ENCODE peak calls at places on chromosomes 3 and 15, in ten cellular contexts. One of them, this sample, is unnamed.
A peak's percentile ranks its signal among the peaks of the same experiment; 100 is the strongest.

GRCh38 chr3:15638891-15639262 is 37.3 kb downstream of the BTD start:
- DNase-seq in transverse colon: no peak
- DNase-seq in GM12878: peak; percentile 57
- DNase-seq in HCT116: no peak
- DNase-seq in breast epithelium: no peak
- DNase-seq in upper lobe of left lung: no peak
- DNase-seq in sigmoid colon: no peak
- DNase-seq in spleen: no peak
- DNase-seq in K562: no peak
- DNase-seq in H1: no peak
- DNase-seq in this sample: no peak

GRCh38 chr3:17176757-17177156 is 292.0 kb downstream of the PLCL2 start:
- DNase-seq in spleen: no peak
- DNase-seq in K562: peak; percentile 19
- DNase-seq in GM12878: no peak
- DNase-seq in upper lobe of left lung: no peak
- DNase-seq in breast epithelium: no peak
- DNase-seq in H1: no peak
- DNase-seq in transverse colon: no peak
- DNase-seq in sigmoid colon: no peak
- DNase-seq in HCT116: no peak
- DNase-seq in this sample: no peak

GRCh38 chr3:13688034-13688433 is 139.1 kb downstream of the FBLN2 start:
- DNase-seq in GM12878: no peak
- DNase-seq in spleen: no peak
- DNase-seq in transverse colon: no peak
- DNase-seq in upper lobe of left lung: no peak
- DNase-seq in HCT116: no peak
- DNase-seq in K562: no peak
- DNase-seq in sigmoid colon: no peak
- DNase-seq in breast epithelium: no peak
- DNase-seq in H1: no peak
- DNase-seq in this sample: no peak

GRCh38 chr3:99925584-99925983 is 107.9 kb downstream of the CMSS1 start:
- DNase-seq in GM12878: no peak
- DNase-seq in spleen: no peak
- DNase-seq in HCT116: no peak
- DNase-seq in K562: no peak
- DNase-seq in upper lobe of left lung: peak; percentile 89
- DNase-seq in sigmoid colon: peak; percentile 79
- DNase-seq in H1: no peak
- DNase-seq in breast epithelium: no peak
- DNase-seq in transverse colon: peak; percentile 31
- DNase-seq in this sample: peak; percentile 22

GRCh38 chr15:98401029-98401428 is 247.3 kb upstream of the IGF1R start:
- DNase-seq in spleen: no peak
- DNase-seq in HCT116: no peak
- DNase-seq in upper lobe of left lung: no peak
- DNase-seq in transverse colon: no peak
- DNase-seq in H1: no peak
- DNase-seq in K562: no peak
- DNase-seq in sigmoid colon: peak; percentile 80
- DNase-seq in breast epithelium: no peak
- DNase-seq in GM12878: no peak
- DNase-seq in this sample: no peak

GRCh38 chr15:91787198-91787597 is 66.3 kb upstream of the SLCO3A1 start:
- DNase-seq in HCT116: no peak
- DNase-seq in sigmoid colon: no peak
- DNase-seq in upper lobe of left lung: no peak
- DNase-seq in K562: no peak
- DNase-seq in spleen: no peak
- DNase-seq in GM12878: no peak
- DNase-seq in breast epithelium: no peak
- DNase-seq in H1: no peak
- DNase-seq in transverse colon: no peak
- DNase-seq in this sample: no peak

GRCh38 chr15:49904296-49904695 is 214.7 kb downstream of the ATP8B4 start:
- DNase-seq in H1: no peak
- DNase-seq in GM12878: no peak
- DNase-seq in sigmoid colon: no peak
- DNase-seq in spleen: no peak
- DNase-seq in breast epithelium: no peak
- DNase-seq in upper lobe of left lung: no peak
- DNase-seq in transverse colon: no peak
- DNase-seq in HCT116: no peak
- DNase-seq in K562: no peak
- DNase-seq in this sample: no peak

GRCh38 chr3:28151608-28152228 is 89.7 kb upstream of the CMC1 start:
- DNase-seq in H1: no peak
- DNase-seq in transverse colon: no peak
- DNase-seq in upper lobe of left lung: no peak
- DNase-seq in breast epithelium: no peak
- DNase-seq in sigmoid colon: no peak
- DNase-seq in HCT116: no peak
- DNase-seq in K562: no peak
- DNase-seq in spleen: no peak
- DNase-seq in GM12878: peak; percentile 33
- DNase-seq in this sample: no peak

GRCh38 chr3:62559831-62560445 is 186.6 kb upstream of the FEZF2 start:
- DNase-seq in sigmoid colon: no peak
- DNase-seq in spleen: no peak
- DNase-seq in HCT116: peak; percentile 10
- DNase-seq in breast epithelium: no peak
- DNase-seq in transverse colon: no peak
- DNase-seq in H1: no peak
- DNase-seq in K562: no peak
- DNase-seq in upper lobe of left lung: no peak
- DNase-seq in GM12878: no peak
- DNase-seq in this sample: no peak

GRCh38 chr3:114207768-114208167 is 28.9 kb upstream of the DRD3 start:
- DNase-seq in transverse colon: no peak
- DNase-seq in upper lobe of left lung: no peak
- DNase-seq in spleen: no peak
- DNase-seq in breast epithelium: no peak
- DNase-seq in K562: no peak
- DNase-seq in H1: no peak
- DNase-seq in GM12878: peak; percentile 25
- DNase-seq in sigmoid colon: no peak
- DNase-seq in HCT116: no peak
- DNase-seq in this sample: no peak

GRCh38 chr15:69607101-69607500 is 154.5 kb downstream of the RPLP1 start:
- DNase-seq in K562: no peak
- DNase-seq in upper lobe of left lung: peak; percentile 50
- DNase-seq in GM12878: no peak
- DNase-seq in H1: no peak
- DNase-seq in sigmoid colon: no peak
- DNase-seq in transverse colon: no peak
- DNase-seq in HCT116: no peak
- DNase-seq in spleen: no peak
- DNase-seq in breast epithelium: no peak
- DNase-seq in this sample: no peak

GRCh38 chr15:69602921-69603320 is 150.3 kb downstream of the RPLP1 start:
- DNase-seq in upper lobe of left lung: peak; percentile 12
- DNase-seq in breast epithelium: no peak
- DNase-seq in H1: no peak
- DNase-seq in GM12878: no peak
- DNase-seq in sigmoid colon: no peak
- DNase-seq in spleen: no peak
- DNase-seq in HCT116: no peak
- DNase-seq in K562: no peak
- DNase-seq in transverse colon: no peak
- DNase-seq in this sample: no peak

GRCh38 chr15:69602095-69602494 is 149.5 kb downstream of the RPLP1 start:
- DNase-seq in K562: no peak
- DNase-seq in transverse colon: no peak
- DNase-seq in GM12878: no peak
- DNase-seq in H1: no peak
- DNase-seq in sigmoid colon: no peak
- DNase-seq in spleen: no peak
- DNase-seq in breast epithelium: no peak
- DNase-seq in HCT116: no peak
- DNase-seq in upper lobe of left lung: peak; percentile 15
- DNase-seq in this sample: no peak

GRCh38 chr15:69603369-69604049 is 150.9 kb downstream of the RPLP1 start:
- DNase-seq in upper lobe of left lung: peak; percentile 2
- DNase-seq in spleen: no peak
- DNase-seq in H1: no peak
- DNase-seq in transverse colon: no peak
- DNase-seq in HCT116: no peak
- DNase-seq in K562: no peak
- DNase-seq in sigmoid colon: no peak
- DNase-seq in GM12878: no peak
- DNase-seq in breast epithelium: no peak
- DNase-seq in this sample: no peak

DNA sequence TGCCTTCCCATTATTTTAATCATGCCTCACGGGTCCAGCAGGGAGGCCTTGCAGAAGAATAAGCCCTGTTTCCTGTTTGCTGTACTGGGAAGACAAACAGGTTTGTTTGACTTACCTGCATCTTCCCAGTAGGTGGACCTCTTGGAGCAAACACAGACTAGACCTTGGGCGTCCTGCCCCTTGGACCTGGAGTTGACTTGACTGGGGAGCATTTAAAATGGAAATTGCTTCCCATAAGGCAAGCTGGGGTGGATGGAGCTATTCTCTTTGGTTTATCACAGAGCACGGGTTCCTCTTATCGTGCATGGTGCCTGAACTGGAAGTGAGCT is 151.4 kb downstream of the RPLP1 start:
- DNase-seq in spleen: no peak
- DNase-seq in breast epithelium: no peak
- DNase-seq in K562: no peak
- DNase-seq in upper lobe of left lung: peak; percentile 21
- DNase-seq in transverse colon: peak; percentile 44
- DNase-seq in sigmoid colon: no peak
- DNase-seq in H1: no peak
- DNase-seq in GM12878: no peak
- DNase-seq in HCT116: peak; percentile 26
- DNase-seq in this sample: peak; percentile 77
- TF ChIP-seq POLR2AphosphoS5 in spleen: no peak
- TF ChIP-seq POLR2AphosphoS5 in breast epithelium: no peak
- TF ChIP-seq POLR2AphosphoS5 in K562: no peak
- TF ChIP-seq POLR2AphosphoS5 in upper lobe of left lung: no peak
- TF ChIP-seq POLR2AphosphoS5 in transverse colon: no peak
- TF ChIP-seq POLR2AphosphoS5 in sigmoid colon: no peak
- TF ChIP-seq POLR2AphosphoS5 in H1: no peak
- TF ChIP-seq POLR2AphosphoS5 in GM12878: no peak
- TF ChIP-seq POLR2AphosphoS5 in HCT116: no peak
- TF ChIP-seq POLR2AphosphoS5 in this sample: peak; percentile 90

GRCh38 chr3:170117134-170117533 is 64.4 kb downstream of the PHC3 start:
- DNase-seq in sigmoid colon: no peak
- DNase-seq in GM12878: no peak
- DNase-seq in HCT116: no peak
- DNase-seq in K562: no peak
- DNase-seq in spleen: no peak
- DNase-seq in upper lobe of left lung: no peak
- DNase-seq in H1: no peak
- DNase-seq in breast epithelium: no peak
- DNase-seq in transverse colon: no peak
- DNase-seq in this sample: no peak
- TF ChIP-seq CTCF in sigmoid colon: no peak
- TF ChIP-seq CTCF in GM12878: no peak
- TF ChIP-seq CTCF in HCT116: peak; percentile 51
- TF ChIP-seq CTCF in K562: no peak
- TF ChIP-seq CTCF in spleen: no peak
- TF ChIP-seq CTCF in upper lobe of left lung: no peak
- TF ChIP-seq CTCF in H1: peak; percentile 43
- TF ChIP-seq CTCF in breast epithelium: no peak
- TF ChIP-seq CTCF in transverse colon: no peak
- TF ChIP-seq CTCF in this sample: no peak

GRCh38 chr3:49466047-49466446 is 4.0 kb upstream of the DAG1 start:
- DNase-seq in spleen: no peak
- DNase-seq in transverse colon: no peak
- DNase-seq in upper lobe of left lung: no peak
- DNase-seq in HCT116: no peak
- DNase-seq in GM12878: no peak
- DNase-seq in breast epithelium: no peak
- DNase-seq in sigmoid colon: no peak
- DNase-seq in H1: no peak
- DNase-seq in K562: no peak
- DNase-seq in this sample: no peak

GRCh38 chr3:49471856-49472495 is 1.9 kb downstream of the DAG1 start:
- DNase-seq in breast epithelium: no peak
- DNase-seq in GM12878: no peak
- DNase-seq in K562: peak; percentile 54
- DNase-seq in spleen: no peak
- DNase-seq in sigmoid colon: no peak
- DNase-seq in upper lobe of left lung: no peak
- DNase-seq in transverse colon: no peak
- DNase-seq in H1: no peak
- DNase-seq in HCT116: no peak
- DNase-seq in this sample: no peak

GRCh38 chr3:49470714-49471420 is 800 bp downstream of the DAG1 start:
- DNase-seq in K562: no peak
- DNase-seq in upper lobe of left lung: no peak
- DNase-seq in GM12878: no peak
- DNase-seq in spleen: no peak
- DNase-seq in H1: no peak
- DNase-seq in HCT116: no peak
- DNase-seq in transverse colon: no peak
- DNase-seq in breast epithelium: no peak
- DNase-seq in sigmoid colon: no peak
- DNase-seq in this sample: no peak

GRCh38 chr3:49469037-49469875 is 811 bp upstream of the DAG1 start:
- DNase-seq in upper lobe of left lung: peak; percentile 77
- DNase-seq in sigmoid colon: peak; percentile 93
- DNase-seq in spleen: peak; percentile 88
- DNase-seq in GM12878: no peak
- DNase-seq in HCT116: no peak
- DNase-seq in breast epithelium: peak; percentile 79
- DNase-seq in K562: peak; percentile 28
- DNase-seq in transverse colon: peak; percentile 70
- DNase-seq in H1: peak; percentile 65
- DNase-seq in this sample: peak; percentile 57

GRCh38 chr3:49469876-49470713 is at the start of gene DAG1:
- DNase-seq in transverse colon: peak; percentile 99
- DNase-seq in upper lobe of left lung: peak; percentile 98
- DNase-seq in K562: peak; percentile 92
- DNase-seq in spleen: peak; percentile 99
- DNase-seq in H1: peak; percentile 87
- DNase-seq in HCT116: peak; percentile 90
- DNase-seq in sigmoid colon: peak; percentile 99
- DNase-seq in breast epithelium: peak; percentile 99
- DNase-seq in GM12878: peak; percentile 75
- DNase-seq in this sample: peak; percentile 97
- TF ChIP-seq POLR2A in transverse colon: peak; percentile 86
- TF ChIP-seq POLR2A in upper lobe of left lung: peak; percentile 54
- TF ChIP-seq POLR2A in K562: peak; percentile 78
- TF ChIP-seq POLR2A in spleen: no peak
- TF ChIP-seq POLR2A in H1: peak; percentile 83
- TF ChIP-seq POLR2A in HCT116: peak; percentile 75
- TF ChIP-seq POLR2A in sigmoid colon: peak; percentile 86
- TF ChIP-seq POLR2A in breast epithelium: peak; percentile 65
- TF ChIP-seq POLR2A in GM12878: peak; percentile 90
- TF ChIP-seq POLR2A in this sample: peak; percentile 67

DNA sequence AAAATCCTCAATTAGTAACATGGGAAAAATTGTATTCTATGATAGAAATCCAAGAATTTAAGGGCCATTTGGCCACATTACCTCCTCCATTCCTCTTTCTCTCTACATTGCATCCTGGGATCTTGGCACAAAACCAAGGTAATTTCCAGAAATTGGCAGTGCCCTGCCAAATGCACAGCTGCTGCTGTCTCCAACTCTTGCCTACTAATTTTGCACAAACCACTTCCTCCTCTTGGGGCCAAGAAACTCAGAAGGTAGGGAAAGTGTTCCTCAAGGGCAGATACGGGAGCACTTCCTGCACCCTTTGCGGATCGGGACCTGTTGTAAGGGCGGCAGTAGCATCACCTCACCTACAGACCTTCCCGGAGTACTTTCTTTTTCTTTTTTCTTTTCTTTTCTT is 57.8 kb downstream of the MAP3K13 start:
- DNase-seq in K562: no peak
- DNase-seq in transverse colon: peak; percentile 58
- DNase-seq in breast epithelium: no peak
- DNase-seq in HCT116: no peak
- DNase-seq in H1: no peak
- DNase-seq in sigmoid colon: no peak
- DNase-seq in spleen: no peak
- DNase-seq in GM12878: peak; percentile 11
- DNase-seq in upper lobe of left lung: peak; percentile 74
- DNase-seq in this sample: peak; percentile 5
- TF ChIP-seq POLR2AphosphoS5 in K562: no peak
- TF ChIP-seq POLR2AphosphoS5 in transverse colon: no peak
- TF ChIP-seq POLR2AphosphoS5 in breast epithelium: peak; percentile 63
- TF ChIP-seq POLR2AphosphoS5 in HCT116: no peak
- TF ChIP-seq POLR2AphosphoS5 in H1: no peak
- TF ChIP-seq POLR2AphosphoS5 in sigmoid colon: no peak
- TF ChIP-seq POLR2AphosphoS5 in spleen: no peak
- TF ChIP-seq POLR2AphosphoS5 in GM12878: no peak
- TF ChIP-seq POLR2AphosphoS5 in upper lobe of left lung: peak; percentile 19
- TF ChIP-seq POLR2AphosphoS5 in this sample: no peak

This sample was measured in prostate gland.